ENCODE peak calls at places on chromosomes 1 and 21, in four cellular contexts. One of them, this sample, is unnamed.

GRCh38 chr1:149849246-149849946 is 50.0 kb upstream of the BOLA1 start:
- DNase-seq in NCI-H1092: no peak
- DNase-seq in omental fat pad: peak; percentile 7
- DNase-seq in body of pancreas: no peak
- DNase-seq in this sample: peak; percentile 3

GRCh38 chr1:166906647-166907046 is 30.6 kb upstream of the TADA1 start:
- DNase-seq in NCI-H1092: no peak
- DNase-seq in omental fat pad: no peak
- DNase-seq in body of pancreas: no peak
- DNase-seq in this sample: no peak

GRCh38 chr1:19081218-19081893 is 124.9 kb upstream of the IFFO2 start:
- DNase-seq in NCI-H1092: no peak
- DNase-seq in omental fat pad: no peak
- DNase-seq in body of pancreas: no peak
- DNase-seq in this sample: no peak

GRCh38 chr1:115413208-115413607 is 75.2 kb upstream of the NGF start:
- DNase-seq in NCI-H1092: no peak
- DNase-seq in omental fat pad: no peak
- DNase-seq in body of pancreas: no peak
- DNase-seq in this sample: no peak

GRCh38 chr1:198635964-198636363 is 2.9 kb upstream of the PTPRC start:
- DNase-seq in NCI-H1092: no peak
- DNase-seq in omental fat pad: no peak
- DNase-seq in body of pancreas: no peak
- DNase-seq in this sample: no peak

GRCh38 chr1:30645807-30646206 is 77.6 kb downstream of the MATN1 start:
- DNase-seq in NCI-H1092: no peak
- DNase-seq in omental fat pad: no peak
- DNase-seq in body of pancreas: no peak
- DNase-seq in this sample: no peak

GRCh38 chr1:27560271-27561125 is 43.4 kb downstream of the AHDC1 start:
- DNase-seq in NCI-H1092: no peak
- DNase-seq in omental fat pad: no peak
- DNase-seq in body of pancreas: no peak
- DNase-seq in this sample: no peak

GRCh38 chr1:223198628-223198965 is 55.5 kb upstream of the TLR5 start:
- DNase-seq in NCI-H1092: no peak
- DNase-seq in omental fat pad: no peak
- DNase-seq in body of pancreas: no peak
- DNase-seq in this sample: no peak

GRCh38 chr1:63873751-63874150 is 99.9 kb downstream of the ROR1 start:
- DNase-seq in NCI-H1092: no peak
- DNase-seq in omental fat pad: no peak
- DNase-seq in body of pancreas: no peak
- DNase-seq in this sample: no peak

GRCh38 chr21:33115586-33116541 is 45.9 kb downstream of the OLIG1 start:
- DNase-seq in NCI-H1092: no peak
- DNase-seq in omental fat pad: no peak
- DNase-seq in body of pancreas: peak; percentile 72
- DNase-seq in this sample: no peak

GRCh38 chr1:61097326-61097725 is 15.0 kb downstream of the NFIA start:
- DNase-seq in NCI-H1092: no peak
- DNase-seq in omental fat pad: no peak
- DNase-seq in body of pancreas: no peak
- DNase-seq in this sample: no peak

GRCh38 chr1:14897080-14897449 is 256.5 kb upstream of the TMEM51 start:
- DNase-seq in NCI-H1092: no peak
- DNase-seq in omental fat pad: no peak
- DNase-seq in body of pancreas: peak; percentile 19
- DNase-seq in this sample: no peak

GRCh38 chr1:225754940-225755635 is 22.5 kb upstream of the SRP9 start:
- DNase-seq in NCI-H1092: no peak
- DNase-seq in omental fat pad: no peak
- DNase-seq in body of pancreas: peak; percentile 68
- DNase-seq in this sample: no peak

GRCh38 chr1:223716302-223716862 is 4.0 kb downstream of the CAPN2 start:
- DNase-seq in NCI-H1092: no peak
- DNase-seq in omental fat pad: no peak
- DNase-seq in body of pancreas: no peak
- DNase-seq in this sample: no peak

GRCh38 chr1:30044745-30045144 is 678.6 kb downstream of the MATN1 start:
- DNase-seq in NCI-H1092: no peak
- DNase-seq in omental fat pad: no peak
- DNase-seq in body of pancreas: no peak
- DNase-seq in this sample: no peak

GRCh38 chr1:229857585-229857984 is 209.5 kb upstream of the GALNT2 start:
- DNase-seq in NCI-H1092: no peak
- DNase-seq in omental fat pad: no peak
- DNase-seq in body of pancreas: no peak
- DNase-seq in this sample: no peak

GRCh38 chr21:35933466-35933865 is 126.9 kb downstream of the SETD4 start:
- DNase-seq in NCI-H1092: no peak
- DNase-seq in omental fat pad: no peak
- DNase-seq in body of pancreas: no peak
- DNase-seq in this sample: no peak

GRCh38 chr1:108072294-108072693 is 107.3 kb upstream of the VAV3 start:
- DNase-seq in NCI-H1092: no peak
- DNase-seq in omental fat pad: no peak
- DNase-seq in body of pancreas: no peak
- DNase-seq in this sample: no peak

GRCh38 chr1:150150511-150151021 is 850 bp downstream of the PLEKHO1 start:
- DNase-seq in NCI-H1092: peak; percentile 11
- DNase-seq in omental fat pad: no peak
- DNase-seq in body of pancreas: no peak
- DNase-seq in this sample: no peak

GRCh38 chr1:108000620-108001105 is 35.7 kb upstream of the VAV3 start:
- DNase-seq in NCI-H1092: peak; percentile 63
- DNase-seq in omental fat pad: no peak
- DNase-seq in body of pancreas: peak; percentile 35
- DNase-seq in this sample: no peak

GRCh38 chr1:66752671-66753371 is 562 bp downstream of the DYNLT5 start:
- DNase-seq in NCI-H1092: no peak
- DNase-seq in omental fat pad: no peak
- DNase-seq in body of pancreas: no peak
- DNase-seq in this sample: no peak

GRCh38 chr1:225878282-225878681 is 3.9 kb downstream of the TMEM63A start:
- DNase-seq in NCI-H1092: no peak
- DNase-seq in omental fat pad: no peak
- DNase-seq in body of pancreas: no peak
- DNase-seq in this sample: no peak

GRCh38 chr1:167805041-167805556 is 83.3 kb downstream of the MPZL1 start:
- DNase-seq in NCI-H1092: no peak
- DNase-seq in omental fat pad: no peak
- DNase-seq in body of pancreas: no peak
- DNase-seq in this sample: no peak

GRCh38 chr1:35448344-35448801 is 108.8 kb downstream of the KIAA0319L start:
- DNase-seq in NCI-H1092: no peak
- DNase-seq in omental fat pad: no peak
- DNase-seq in body of pancreas: peak; percentile 67
- DNase-seq in this sample: no peak

GRCh38 chr1:171434717-171435346 is 50.5 kb upstream of the PRRC2C start:
- DNase-seq in NCI-H1092: no peak
- DNase-seq in omental fat pad: no peak
- DNase-seq in body of pancreas: peak; percentile 6
- DNase-seq in this sample: peak; percentile 53

GRCh38 chr1:183432548-183432875 is 14.3 kb upstream of the NMNAT2 start:
- DNase-seq in NCI-H1092: no peak
- DNase-seq in omental fat pad: no peak
- DNase-seq in body of pancreas: no peak
- DNase-seq in this sample: no peak

GRCh38 chr1:55155522-55155921 is 59.6 kb downstream of the USP24 start:
- DNase-seq in NCI-H1092: no peak
- DNase-seq in omental fat pad: no peak
- DNase-seq in body of pancreas: peak; percentile 28
- DNase-seq in this sample: no peak

GRCh38 chr1:111605553-111605952 is 14.0 kb upstream of the RAP1A start:
- DNase-seq in NCI-H1092: no peak
- DNase-seq in omental fat pad: no peak
- DNase-seq in body of pancreas: no peak
- DNase-seq in this sample: no peak

GRCh38 chr1:116835161-116835560 is 74.6 kb upstream of the PTGFRN start:
- DNase-seq in NCI-H1092: no peak
- DNase-seq in omental fat pad: no peak
- DNase-seq in body of pancreas: no peak
- DNase-seq in this sample: no peak

GRCh38 chr1:200437088-200437487 is 27.3 kb upstream of the ZNF281 start:
- DNase-seq in NCI-H1092: no peak
- DNase-seq in omental fat pad: no peak
- DNase-seq in body of pancreas: no peak
- DNase-seq in this sample: no peak

GRCh38 chr1:60367522-60367921 is 294.0 kb upstream of the C1orf87 start:
- DNase-seq in NCI-H1092: no peak
- DNase-seq in omental fat pad: no peak
- DNase-seq in body of pancreas: no peak
- DNase-seq in this sample: no peak

GRCh38 chr1:248847956-248848561 is 10.0 kb downstream of the ZNF672 start:
- DNase-seq in NCI-H1092: no peak
- DNase-seq in omental fat pad: no peak
- DNase-seq in body of pancreas: no peak
- DNase-seq in this sample: no peak

GRCh38 chr1:6624712-6625578 is at the start of gene THAP3:
- DNase-seq in NCI-H1092: peak; percentile 92
- DNase-seq in omental fat pad: peak; percentile 65
- DNase-seq in body of pancreas: peak; percentile 89
- DNase-seq in this sample: peak; percentile 82

This sample was measured in Calu3.